ENCODE peak calls at places on chromosomes 4 and X, in five cellular contexts. A is coronary artery, J is SK-N-SH, Z is iPS DF 6.9, O is PC-9. V is an unnamed sample.

GRCh38 chrX:134692990-134693389 is 34.7 kb upstream of the PLAC1 start:
- DNase-seq in O (no peak), J (no peak), A (no peak), Z (no peak), V (peak; percentile 74)

GRCh38 chrX:81280148-81280547 is 78.2 kb downstream of the SH3BGRL start:
- DNase-seq in A (no peak), J (no peak), O (no peak), Z (no peak), V (peak; percentile 11)

GRCh38 chrX:9342581-9343051 is 122.2 kb upstream of the TBL1X start:
- DNase-seq in J (peak; percentile 90), O (no peak), Z (peak; percentile 33), A (peak; percentile 92), V (peak; percentile 86)

GRCh38 chr4:129929052-129929451 is 833.1 kb downstream of the C4orf33 start:
- DNase-seq in A (no peak), J (peak; percentile 8), Z (peak; percentile 20), O (no peak), V (no peak)

GRCh38 chrX:111914398-111915092 is 38.6 kb downstream of the TRPC5OS start:
- DNase-seq in Z (no peak), O (peak; percentile 12), A (no peak), J (no peak), V (no peak)

GRCh38 chr4:147518846-147519767 is 38.2 kb downstream of the EDNRA start:
- DNase-seq in A (no peak), O (peak; percentile 45), Z (peak; percentile 41), J (peak; percentile 44), V (peak; percentile 87)

GRCh38 chr4:66568001-66568400 is 897.7 kb upstream of the EPHA5 start:
- DNase-seq in O (no peak), A (no peak), Z (no peak), J (no peak), V (no peak)

GRCh38 chr4:145812902-145813301 is 125.7 kb downstream of the ZNF827 start:
- DNase-seq in A (no peak), J (no peak), O (peak; percentile 59), Z (no peak), V (no peak)

GRCh38 chr4:74133786-74134499 is 24.0 kb upstream of the MTHFD2L start:
- DNase-seq in O (peak; percentile 56), Z (peak; percentile 68), A (peak; percentile 81), J (peak; percentile 27), V (peak; percentile 99)

GRCh38 chr4:125666635-125667034 is 351.9 kb downstream of the FAT4 start:
- DNase-seq in Z (no peak), O (no peak), A (no peak), J (no peak), V (no peak)

GRCh38 chr4:37639551-37640293 is 46.5 kb downstream of the RELL1 start:
- DNase-seq in A (no peak), Z (no peak), J (no peak), O (no peak), V (peak; percentile 56)

GRCh38 chrX:31353095-31353494 is 281.3 kb upstream of the FTHL17 start:
- DNase-seq in J (no peak), A (no peak), O (peak; percentile 20), Z (no peak), V (peak; percentile 51)

GRCh38 chr4:108529102-108529501 is 91.3 kb upstream of the RPL34 start:
- DNase-seq in A (no peak), J (no peak), O (no peak), Z (no peak), V (no peak)

GRCh38 chr4:25913056-25913850 is 767 bp upstream of the SMIM20 start:
- DNase-seq in O (no peak), A (no peak), J (peak; percentile 52), Z (no peak), V (no peak)

GRCh38 chr4:108072300-108072699 is 82.6 kb downstream of the HADH start:
- DNase-seq in J (no peak), Z (no peak), O (no peak), A (no peak), V (no peak)

GRCh38 chr4:145709336-145709735 is 29.4 kb downstream of the C4orf51 start:
- DNase-seq in A (no peak), J (no peak), Z (no peak), O (no peak), V (no peak)

GRCh38 chrX:108312938-108313337 is 125.3 kb downstream of the COL4A6 start:
- DNase-seq in A (no peak), J (no peak), O (peak; percentile 84), Z (no peak), V (peak; percentile 54)

GRCh38 chrX:154074199-154074598 is 23.3 kb downstream of the MECP2 start:
- DNase-seq in J (no peak), O (peak; percentile 63), A (no peak), Z (no peak), V (peak; percentile 73)

GRCh38 chr4:164402554-164402953 is 351.4 kb upstream of the SMIM31 start:
- DNase-seq in J (no peak), A (no peak), Z (no peak), O (no peak), V (no peak)

GRCh38 chrX:1392376-1393130 is 640 bp upstream of the SLC25A6 start:
- DNase-seq in J (peak; percentile 81), Z (no peak), O (peak; percentile 61), A (peak; percentile 87), V (peak; percentile 76)

GRCh38 chrX:105307762-105308161 is 87.3 kb upstream of the TEX13A start:
- DNase-seq in Z (no peak), A (no peak), J (no peak), O (no peak), V (peak; percentile 16)

GRCh38 chr4:182019148-182019652 is 224.0 kb upstream of the TENM3 start:
- DNase-seq in Z (no peak), J (no peak), O (no peak), A (no peak), V (no peak)

GRCh38 chr4:148171596-148171995 is 270.6 kb downstream of the NR3C2 start:
- DNase-seq in J (no peak), A (no peak), O (no peak), Z (no peak), V (no peak)

GRCh38 chrX:129840334-129840733 is 3.4 kb downstream of the ZDHHC9 start:
- DNase-seq in J (no peak), O (no peak), Z (no peak), A (no peak), V (no peak)
- H3K4me3 ChIP-seq in J (no peak overlapping the region), O (no peak overlapping the region), Z (no peak overlapping the region), A (no peak overlapping the region), V (peak overlapping the region; percentile 28)

GRCh38 chrX:17654116-17654515 is 83.2 kb upstream of the SCML1 start:
- DNase-seq in J (no peak), Z (no peak), O (no peak), A (no peak), V (no peak)

GRCh38 chrX:17655232-17656034 is 81.9 kb upstream of the SCML1 start:
- DNase-seq in Z (no peak), A (no peak), J (peak; percentile 53), O (no peak), V (peak; percentile 10)

GRCh38 chrX:17656035-17656418 is 81.3 kb upstream of the SCML1 start:
- DNase-seq in J (peak; percentile 56), O (no peak), Z (no peak), A (no peak), V (no peak)

GRCh38 chrX:17656556-17656955 is 80.7 kb upstream of the SCML1 start:
- DNase-seq in J (no peak), A (no peak), O (no peak), Z (no peak), V (no peak)
- H3K4me3 ChIP-seq in J (no peak overlapping the region), A (peak overlapping the region; percentile 68), O (no peak overlapping the region), Z (peak overlapping the region; percentile 19), V (no peak overlapping the region)

DNA sequence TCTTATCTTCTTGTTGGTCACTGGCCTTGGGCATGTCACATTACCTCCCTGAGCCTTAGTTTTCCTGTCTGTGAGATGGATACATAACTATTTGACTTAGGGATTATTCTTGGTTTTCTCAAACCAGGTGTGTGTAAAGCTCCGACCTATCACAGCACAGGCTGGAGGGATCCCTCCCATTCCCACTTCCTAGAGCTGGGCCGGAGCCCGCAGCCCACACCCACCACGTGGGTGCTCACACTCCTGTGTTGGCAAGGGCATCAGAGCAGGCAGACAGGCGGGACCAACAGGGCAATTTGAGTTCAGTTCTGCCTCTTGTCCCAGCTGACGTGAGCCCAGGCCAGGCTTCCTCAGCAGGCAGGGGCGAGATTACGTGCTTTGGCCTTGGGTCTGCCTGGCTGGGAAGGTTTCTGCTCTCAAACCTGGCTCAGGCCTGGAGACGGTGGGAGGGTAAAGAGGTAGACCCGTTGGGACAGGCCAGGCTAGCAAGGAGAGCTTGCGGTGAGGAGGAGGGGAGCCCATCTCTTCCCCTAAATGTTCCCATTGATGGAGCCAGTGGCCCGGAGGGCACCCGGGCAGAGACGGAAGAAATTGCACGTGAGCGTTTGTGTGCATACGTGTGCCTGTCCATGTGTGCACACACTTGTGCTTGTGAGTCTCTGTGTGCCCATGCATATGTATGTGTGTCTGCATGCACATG is 734 bp upstream of the SH3TC1 start:
- DNase-seq in Z (no peak), O (no peak), J (no peak), A (no peak), V (no peak)
- H3K4me3 ChIP-seq in Z (no peak overlapping the region), O (no peak overlapping the region), J (no peak overlapping the region), A (peak overlapping the region; percentile 74), V (no peak overlapping the region)

GRCh38 chr4:185773419-185773818 is 38.6 kb downstream of the SORBS2 start:
- DNase-seq in A (no peak), O (no peak), J (no peak), Z (no peak), V (no peak)
- H3K4me3 ChIP-seq in A (peak overlapping the region; percentile 61), O (no peak overlapping the region), J (no peak overlapping the region), Z (no peak overlapping the region), V (peak overlapping the region; percentile 63)

GRCh38 chr4:41361831-41362646 is 105.3 kb downstream of the UCHL1 start:
- DNase-seq in J (peak; percentile 39), A (no peak), Z (no peak), O (peak; percentile 26), V (no peak)
- H3K4me3 ChIP-seq in J (no peak overlapping the region), A (peak overlapping the region; percentile 96), Z (no peak overlapping the region), O (peak overlapping the region; percentile 91), V (peak overlapping the region; percentile 71)

GRCh38 chr4:10787365-10787764 is 102.8 kb upstream of the CLNK start:
- DNase-seq in J (no peak), O (no peak), Z (no peak), A (no peak), V (no peak)

GRCh38 chr4:10781805-10782204 is 97.2 kb upstream of the CLNK start:
- DNase-seq in O (no peak), Z (no peak), J (no peak), A (no peak), V (no peak)

GRCh38 chr4:10783351-10783750 is 98.8 kb upstream of the CLNK start:
- DNase-seq in J (no peak), Z (no peak), A (no peak), O (no peak), V (peak; percentile 23)
- H3K4me3 ChIP-seq in J (no peak overlapping the region), Z (no peak overlapping the region), A (no peak overlapping the region), O (no peak overlapping the region), V (no peak overlapping the region)

V was measured in cardiac fibroblast.